ENCODE peak calls at places on chromosomes 6 and 20, in nine cellular contexts. B, E, U, C, Y, V, N, M and P are unnamed samples.

GRCh38 chr6:100115702-100116101 is 121.7 kb upstream of the MCHR2 start:
- DNase-seq in V (no peak), C (no peak), B (no peak), N (no peak), Y (no peak), E (no peak), U (no peak), M (no peak), P (no peak)

GRCh38 chr6:105921781-105922180 is 164.4 kb upstream of the PRDM1 start:
- DNase-seq in N (no peak), U (no peak), C (no peak), E (no peak), M (no peak), Y (no peak), B (no peak), V (no peak), P (no peak)

GRCh38 chr20:56439784-56440291 is 27.8 kb downstream of the CASS4 start:
- DNase-seq in C (no peak), U (no peak), N (peak), M (peak), V (no peak), Y (peak), E (no peak), B (no peak), P (no peak)

GRCh38 chr6:46648869-46649488 is 3.6 kb downstream of the CYP39A1 start:
- DNase-seq in C (no peak), M (no peak), U (no peak), Y (peak), N (no peak), V (peak), E (no peak), B (no peak), P (no peak)

GRCh38 chr6:2999621-3000455 is at the start of gene NQO2:
- DNase-seq in U (peak), C (peak), B (peak), M (peak), V (peak), N (no peak), Y (peak), E (peak), P (peak)

GRCh38 chr6:68233623-68234022 is 401.5 kb upstream of the ADGRB3 start:
- DNase-seq in C (no peak), N (no peak), M (no peak), E (no peak), B (no peak), U (no peak), Y (peak), V (peak), P (no peak)

GRCh38 chr6:53527249-53527765 is 17.6 kb downstream of the GCLC start:
- DNase-seq in Y (no peak), M (no peak), B (no peak), V (no peak), E (no peak), N (no peak), C (no peak), U (no peak), P (no peak)

GRCh38 chr20:10131612-10132345 is 86.9 kb upstream of the SNAP25 start:
- DNase-seq in B (no peak), V (no peak), N (peak), C (peak), U (peak), E (no peak), Y (peak), M (peak), P (no peak)

GRCh38 chr6:165585060-165585459 is 78.0 kb downstream of the PDE10A start:
- DNase-seq in M (no peak), C (no peak), Y (peak), V (no peak), U (no peak), E (no peak), B (no peak), N (no peak), P (no peak)

GRCh38 chr6:43334466-43335095 is 26.0 kb upstream of the CRIP3 start:
- DNase-seq in B (no peak), C (peak), M (peak), U (no peak), Y (peak), V (peak), E (no peak), N (peak), P (no peak)
- TF ChIP-seq CTCF in B (peak), C (peak), M (peak), U (no peak), Y (peak), V (peak), E (peak), N (peak), P (peak)

GRCh38 chr6:38068854-38069253 is 249.3 kb downstream of the ZFAND3 start:
- DNase-seq in C (no peak), V (no peak), Y (peak), B (no peak), E (no peak), M (peak), N (no peak), U (no peak), P (no peak)
- TF ChIP-seq CTCF in C (no peak), V (no peak), Y (peak), B (no peak), E (no peak), M (no peak), N (peak), U (no peak), P (no peak)

DNA sequence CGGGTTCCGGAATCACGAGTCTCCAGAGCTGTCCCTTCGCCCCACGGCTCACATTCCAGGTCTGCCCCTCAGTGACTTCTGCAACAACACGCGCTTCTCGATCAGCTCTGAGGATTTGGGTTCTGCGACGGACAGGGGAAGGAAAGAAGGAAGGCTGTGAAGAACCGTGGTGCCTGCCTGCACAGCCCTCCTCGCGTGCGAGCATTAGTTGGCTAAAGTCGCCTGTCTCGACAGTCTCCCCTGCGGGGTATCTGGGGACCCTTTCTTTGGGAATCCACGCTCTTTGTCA is 23.1 kb downstream of the VPS52 start:
- DNase-seq in M (no peak), C (no peak), U (no peak), N (peak), B (no peak), Y (peak), V (peak), E (no peak), P (no peak)
- TF ChIP-seq CTCF in M (no peak), C (no peak), U (no peak), N (no peak), B (peak), Y (no peak), V (peak), E (no peak), P (no peak)

GRCh38 chr20:62477669-62478450 is 2.1 kb upstream of the GATA5 start:
- DNase-seq in E (no peak), Y (no peak), C (peak), M (no peak), N (no peak), V (no peak), U (peak), B (no peak), P (no peak)
- TF ChIP-seq CTCF in E (no peak), Y (no peak), C (no peak), M (no peak), N (no peak), V (peak), U (no peak), B (peak), P (no peak)

GRCh38 chr6:63571883-63572732 is at the start of the genes LOC128125822 and PTP4A1:
- DNase-seq in C (peak), U (peak), E (peak), B (peak), V (peak), N (peak), M (peak), Y (peak), P (peak)

GRCh38 chr6:63574554-63574900 is 2.2 kb downstream of the LOC128125822 start:
- DNase-seq in Y (no peak), E (no peak), N (no peak), B (no peak), M (no peak), U (no peak), V (no peak), C (no peak), P (no peak)

GRCh38 chr6:63573899-63574553 is 1.7 kb downstream of the LOC128125822 start:
- DNase-seq in U (peak), Y (peak), M (peak), V (no peak), E (peak), N (no peak), B (peak), C (peak), P (no peak)

GRCh38 chr6:63572733-63573139 is 456 bp downstream of the LOC128125822 start:
- DNase-seq in N (no peak), C (no peak), Y (no peak), V (no peak), U (no peak), E (no peak), M (no peak), B (no peak), P (no peak)

GRCh38 chr6:63573140-63573898 is 1.0 kb downstream of the LOC128125822 start:
- DNase-seq in V (peak), B (peak), Y (peak), M (peak), U (peak), N (peak), E (peak), C (peak), P (no peak)
- TF ChIP-seq CTCF in V (no peak), B (no peak), Y (no peak), M (peak), U (no peak), N (no peak), E (no peak), C (no peak), P (no peak)

DNA sequence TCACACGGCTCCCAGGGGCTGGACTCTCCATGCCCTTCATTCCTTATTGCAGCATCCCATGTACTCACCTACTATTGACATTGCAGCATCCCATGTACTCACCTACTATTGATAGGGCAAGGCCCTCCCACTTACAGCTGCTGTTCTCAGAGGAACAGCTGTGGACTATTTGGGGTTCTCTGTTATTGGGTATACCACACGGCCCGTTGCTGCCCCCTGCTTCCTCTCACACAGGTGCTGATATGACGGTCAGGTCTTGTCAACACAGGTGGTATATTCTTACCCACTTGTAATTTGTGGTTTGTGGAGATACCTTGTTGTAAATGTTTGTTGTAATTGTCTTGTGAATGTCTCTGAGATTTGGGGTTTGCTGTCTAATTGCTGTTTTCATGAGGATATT is 18.8 kb downstream of the ALDH5A1 start:
- DNase-seq in C (no peak), M (no peak), V (no peak), N (no peak), U (no peak), Y (no peak), E (no peak), B (no peak), P (no peak)
- TF ChIP-seq CTCF in C (no peak), M (no peak), V (no peak), N (no peak), U (no peak), Y (no peak), E (no peak), B (no peak), P (no peak)

GRCh38 chr6:168371185-168371584 is 51.6 kb upstream of the DACT2 start:
- DNase-seq in N (no peak), M (no peak), C (no peak), E (no peak), U (no peak), Y (no peak), V (no peak), B (no peak), P (no peak)

GRCh38 chr6:168371635-168371988 is 52.0 kb upstream of the DACT2 start:
- DNase-seq in N (no peak), Y (no peak), U (no peak), M (no peak), V (no peak), C (no peak), E (no peak), B (no peak), P (no peak)

GRCh38 chr6:168369776-168370175 is 50.2 kb upstream of the DACT2 start:
- DNase-seq in E (no peak), N (no peak), U (no peak), C (no peak), V (no peak), B (no peak), Y (no peak), M (no peak), P (no peak)

GRCh38 chr6:168368971-168369370 is 49.4 kb upstream of the DACT2 start:
- DNase-seq in M (no peak), B (no peak), Y (no peak), E (no peak), U (no peak), N (no peak), V (no peak), C (no peak), P (no peak)

GRCh38 chr6:168370310-168370991 is 50.9 kb upstream of the DACT2 start:
- DNase-seq in N (no peak), E (peak), M (peak), C (peak), U (peak), B (peak), V (peak), Y (peak), P (no peak)
- TF ChIP-seq CTCF in N (peak), E (peak), M (peak), C (peak), U (peak), B (peak), V (peak), Y (peak), P (peak)

DNA sequence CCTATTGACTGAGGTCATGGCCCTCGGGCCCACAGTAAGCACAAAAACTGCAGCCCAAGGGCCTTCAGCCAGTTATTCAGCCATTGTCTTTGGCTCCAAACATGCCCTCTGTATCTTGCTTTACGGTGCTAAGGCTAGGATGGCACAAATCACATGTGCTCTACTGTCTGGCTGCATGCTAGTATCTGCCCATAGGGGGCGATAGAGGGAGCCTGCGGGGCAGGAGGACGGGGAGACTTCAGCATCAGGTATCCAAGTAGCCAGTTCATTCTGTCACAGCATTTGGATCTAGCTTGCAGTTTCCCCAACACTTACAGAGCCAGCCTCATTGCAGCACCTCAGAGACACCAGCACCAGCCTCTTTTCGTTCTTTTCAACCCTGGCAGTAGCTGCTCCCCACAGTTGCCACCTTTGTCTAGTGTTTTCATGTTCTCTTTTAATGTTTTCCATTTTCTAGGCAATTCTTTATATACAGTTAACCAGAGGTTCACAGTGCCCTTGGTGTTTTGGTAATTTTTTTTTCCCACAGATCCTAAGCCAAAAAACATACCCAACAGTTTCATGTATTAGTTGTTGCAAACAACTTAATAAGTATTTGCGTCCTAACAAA is 705.9 kb downstream of the PTPRT start:
- DNase-seq in B (no peak), Y (no peak), E (no peak), V (no peak), U (peak), M (peak), N (no peak), C (peak), P (no peak)
- TF ChIP-seq CTCF in B (peak), Y (no peak), E (no peak), V (no peak), U (peak), M (peak), N (no peak), C (peak), P (peak)

GRCh38 chr20:49603209-49603627 is 35.3 kb upstream of the PTGIS start:
- DNase-seq in N (no peak), M (no peak), B (no peak), V (no peak), U (peak), Y (peak), E (no peak), C (no peak), P (no peak)
- TF ChIP-seq CTCF in N (peak), M (no peak), B (peak), V (no peak), U (no peak), Y (peak), E (no peak), C (peak), P (no peak)

GRCh38 chr6:116530436-116530835 is 15.0 kb downstream of the TRAPPC3L start:
- DNase-seq in M (no peak), U (no peak), C (no peak), N (no peak), B (no peak), V (no peak), E (no peak), Y (no peak), P (no peak)

GRCh38 chr6:116536216-116536621 is 9.3 kb downstream of the TRAPPC3L start:
- DNase-seq in E (no peak), U (no peak), C (peak), V (peak), Y (peak), B (no peak), M (peak), N (no peak), P (no peak)

GRCh38 chr6:116531675-116532570 is 13.6 kb downstream of the TRAPPC3L start:
- DNase-seq in B (peak), C (peak), Y (peak), V (peak), N (no peak), E (peak), U (peak), M (peak), P (no peak)

GRCh38 chr6:116535109-116535508 is 10.4 kb downstream of the TRAPPC3L start:
- DNase-seq in C (no peak), N (no peak), U (no peak), Y (no peak), M (no peak), B (no peak), E (no peak), V (no peak), P (no peak)

GRCh38 chr6:116533233-116533957 is 12.1 kb downstream of the TRAPPC3L start:
- DNase-seq in C (no peak), Y (no peak), E (no peak), U (no peak), M (no peak), N (no peak), B (no peak), V (no peak), P (no peak)
- TF ChIP-seq CTCF in C (no peak), Y (peak), E (no peak), U (no peak), M (no peak), N (peak), B (no peak), V (no peak), P (no peak)